ENCODE peak calls at places on chromosome 6, in nine cellular contexts. Z is thyroid gland, P is kidney epithelial cell, X is body of pancreas, U is IMR-90, T is AG10803, L is NT2/D1, A is tibial nerve, S is fibroblast of pulmonary artery. K is an unnamed sample.

GRCh38 chr6:1039746-1040145 is 272.2 kb upstream of the FOXQ1 start:
- DNase-seq in T (no peak), S (no peak), A (no peak), X (no peak), Z (peak), P (no peak), L (no peak), U (no peak), K (no peak)

GRCh38 chr6:27495386-27496135 is 22.7 kb upstream of the ZNF184 start:
- DNase-seq in P (no peak), L (no peak), A (peak), U (peak), S (peak), X (peak), Z (peak), T (peak), K (peak)

GRCh38 chr6:52053038-52053704 is 34.2 kb downstream of the PKHD1 start:
- DNase-seq in T (no peak), L (no peak), P (no peak), X (no peak), S (no peak), A (no peak), U (no peak), Z (no peak), K (no peak)

GRCh38 chr6:422423-423061 is 31.0 kb downstream of the IRF4 start:
- DNase-seq in X (peak), U (peak), Z (peak), A (no peak), T (peak), P (peak), L (no peak), S (peak), K (no peak)

GRCh38 chr6:95364016-95364604 is 213.2 kb upstream of the MANEA start:
- DNase-seq in S (peak), P (peak), A (no peak), L (no peak), X (no peak), T (peak), U (peak), Z (no peak), K (peak)

GRCh38 chr6:88982720-88983119 is 19.3 kb upstream of the RNGTT start:
- DNase-seq in Z (peak), U (peak), S (peak), P (no peak), X (peak), L (no peak), A (peak), T (peak), K (peak)

GRCh38 chr6:56537223-56537770 is 105.4 kb downstream of the DST start:
- DNase-seq in P (no peak), L (no peak), Z (no peak), A (no peak), X (no peak), T (no peak), S (no peak), U (no peak), K (no peak)

GRCh38 chr6:28462401-28462800 is 19.1 kb upstream of the ZSCAN23 start:
- DNase-seq in U (no peak), T (no peak), S (no peak), L (no peak), P (no peak), Z (no peak), A (no peak), X (no peak), K (no peak)

GRCh38 chr6:121770943-121771342 is 335.5 kb downstream of the GJA1 start:
- DNase-seq in T (no peak), S (no peak), L (no peak), U (peak), P (no peak), X (no peak), Z (no peak), A (no peak), K (no peak)

GRCh38 chr6:49541936-49542335 is 8.5 kb upstream of the C6orf141 start:
- DNase-seq in Z (no peak), X (peak), T (no peak), P (no peak), S (peak), A (no peak), L (no peak), U (no peak), K (no peak)

GRCh38 chr6:15430181-15430580 is 184.3 kb downstream of the JARID2 start:
- DNase-seq in X (no peak), L (no peak), S (peak), T (peak), Z (no peak), P (no peak), A (no peak), U (peak), K (no peak)

GRCh38 chr6:157314705-157315321 is 8.5 kb downstream of the TMEM242 start:
- DNase-seq in U (peak), P (no peak), Z (no peak), S (peak), X (peak), L (peak), A (peak), T (peak), K (peak)

GRCh38 chr6:95420792-95421191 is 156.5 kb upstream of the MANEA start:
- DNase-seq in T (no peak), A (no peak), L (no peak), Z (no peak), U (no peak), P (no peak), X (no peak), S (no peak), K (no peak)

GRCh38 chr6:109877028-109877726 is 100.9 kb upstream of the GPR6 start:
- DNase-seq in T (no peak), L (no peak), S (no peak), U (no peak), X (no peak), Z (no peak), A (no peak), P (no peak), K (no peak)

GRCh38 chr6:7073810-7074525 is 33.8 kb upstream of the RREB1 start:
- DNase-seq in U (no peak), X (peak), L (no peak), T (no peak), Z (no peak), P (no peak), S (no peak), A (peak), K (no peak)

GRCh38 chr6:118313762-118314161 is 234.3 kb upstream of the PLN start:
- DNase-seq in Z (no peak), L (no peak), S (no peak), P (no peak), U (no peak), A (no peak), T (no peak), X (no peak), K (no peak)

GRCh38 chr6:109454483-109455160 is 950 bp downstream of the MICAL1 start:
- DNase-seq in T (no peak), P (no peak), U (peak), Z (peak), L (no peak), A (peak), X (peak), S (peak), K (peak)

GRCh38 chr6:158869010-158869603 is 49.9 kb upstream of the EZR start:
- DNase-seq in L (no peak), U (no peak), Z (peak), T (no peak), X (peak), P (no peak), S (no peak), A (no peak), K (peak)

GRCh38 chr6:15065603-15066002 is 180.3 kb upstream of the JARID2 start:
- DNase-seq in Z (no peak), L (no peak), T (no peak), S (no peak), X (no peak), P (no peak), A (no peak), U (peak), K (no peak)

GRCh38 chr6:52503853-52504777 is 72.7 kb downstream of the TRAM2 start:
- DNase-seq in A (peak), Z (peak), T (peak), L (no peak), S (peak), U (peak), X (peak), P (peak), K (no peak)

GRCh38 chr6:64477311-64477850 is 841.8 kb downstream of the PHF3 start:
- DNase-seq in U (no peak), Z (no peak), S (peak), A (no peak), T (peak), P (no peak), X (no peak), L (no peak), K (no peak)

GRCh38 chr6:137921823-137922222 is 54.8 kb downstream of the TNFAIP3 start:
- DNase-seq in S (no peak), L (no peak), A (no peak), T (no peak), P (no peak), X (no peak), Z (no peak), U (no peak), K (peak)

GRCh38 chr6:20534906-20535305 is 649 bp downstream of the CDKAL1 start:
- DNase-seq in L (no peak), Z (no peak), T (no peak), U (no peak), S (no peak), P (no peak), X (no peak), A (no peak), K (no peak)

GRCh38 chr6:92122746-92123145 is 1296.6 kb downstream of the EPHA7 start:
- DNase-seq in L (peak), A (no peak), S (no peak), P (no peak), X (no peak), T (no peak), U (peak), Z (no peak), K (peak)

GRCh38 chr6:164396071-164397047 is 913.0 kb downstream of the C6orf118 start:
- DNase-seq in Z (no peak), A (no peak), U (no peak), X (no peak), L (no peak), P (no peak), S (no peak), T (peak), K (no peak)

GRCh38 chr6:121838842-121839241 is 403.4 kb downstream of the GJA1 start:
- DNase-seq in L (no peak), Z (no peak), X (no peak), P (peak), U (peak), A (no peak), T (no peak), S (peak), K (no peak)

GRCh38 chr6:53910834-53911233 is 116.0 kb downstream of the LRRC1 start:
- DNase-seq in S (peak), A (no peak), X (no peak), T (no peak), L (no peak), Z (no peak), U (no peak), P (no peak), K (no peak)

GRCh38 chr6:94099072-94099471 is 679.7 kb upstream of the EPHA7 start:
- DNase-seq in T (no peak), A (no peak), P (peak), U (no peak), S (no peak), Z (no peak), X (no peak), L (no peak), K (no peak)

GRCh38 chr6:155315516-155315871 is 1.2 kb upstream of the TFB1M start:
- DNase-seq in Z (no peak), X (no peak), T (peak), U (no peak), L (no peak), P (no peak), S (peak), A (no peak), K (no peak)

GRCh38 chr6:63764318-63764916 is 128.8 kb downstream of the PHF3 start:
- DNase-seq in P (no peak), X (no peak), Z (no peak), T (peak), U (peak), S (peak), L (no peak), A (no peak), K (peak)

GRCh38 chr6:20969551-20969950 is 435.3 kb downstream of the CDKAL1 start:
- DNase-seq in X (no peak), P (no peak), S (no peak), A (no peak), U (no peak), T (no peak), Z (no peak), L (no peak), K (no peak)

DNA sequence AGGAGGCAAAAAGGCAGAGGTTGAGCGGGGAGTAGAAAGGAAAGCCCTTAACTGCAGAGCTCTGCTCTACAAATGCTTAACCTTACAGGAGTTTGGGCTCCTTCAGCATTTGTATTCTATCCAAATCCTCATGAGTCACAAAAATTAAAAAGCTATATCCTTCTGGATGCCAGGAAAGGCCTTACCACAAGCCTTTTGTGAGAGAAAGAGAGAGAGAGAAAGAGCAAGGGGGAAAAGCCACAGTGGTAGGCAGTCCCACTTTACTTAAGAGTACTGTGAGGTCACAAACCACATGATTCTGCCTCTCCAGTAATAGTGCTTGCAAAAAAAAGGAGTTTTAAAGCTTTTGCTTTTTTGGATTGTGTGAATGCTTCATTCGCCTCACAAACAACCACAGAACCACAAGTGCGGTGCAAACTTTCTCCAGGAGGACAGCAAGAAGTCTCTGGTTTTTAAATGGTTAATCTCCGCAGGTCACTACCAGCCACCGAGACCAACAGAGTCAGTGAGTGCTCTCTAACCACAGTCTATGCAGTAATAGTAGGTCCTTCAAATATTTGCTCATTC is at the start of gene RUNX2:
- DNase-seq in S (peak), Z (no peak), T (peak), U (peak), X (no peak), A (no peak), L (no peak), P (peak), K (peak)
- H3K4me3 ChIP-seq in S (peak), Z (no peak), T (peak), U (no peak), X (no peak), A (no peak), L (no peak), P (no peak), K (no peak)

GRCh38 chr6:139219746-139220145 is 72.1 kb downstream of the TXLNB start:
- DNase-seq in X (no peak), S (no peak), T (no peak), P (no peak), U (no peak), L (no peak), A (no peak), Z (no peak), K (no peak)

DNA sequence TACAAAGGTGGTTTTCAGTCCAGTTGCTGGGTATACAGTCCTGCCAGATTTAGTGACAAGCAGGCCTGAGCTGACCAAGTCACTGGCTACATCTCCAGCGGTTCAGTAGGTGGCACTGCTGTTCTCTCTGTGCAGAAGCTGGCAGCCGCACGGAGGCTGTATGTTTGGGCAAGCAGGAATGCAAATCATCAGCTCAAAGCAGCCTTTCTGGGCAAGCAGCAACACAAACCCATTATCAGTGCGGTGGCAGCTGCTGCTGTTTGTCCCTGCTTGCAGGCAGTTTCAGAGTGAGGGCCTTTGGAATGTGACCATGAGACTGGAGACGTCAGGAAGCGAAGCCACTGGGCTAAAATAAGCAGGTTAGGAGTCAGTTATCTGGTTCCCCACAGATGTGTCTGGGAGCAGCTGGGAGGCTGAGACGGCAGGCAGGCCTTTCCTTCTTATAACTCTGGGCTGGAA is 72.5 kb downstream of the TXLNB start:
- DNase-seq in A (peak), L (peak), Z (peak), U (peak), P (peak), T (peak), S (peak), X (peak), K (peak)
- H3K4me3 ChIP-seq in A (no peak), L (no peak), Z (no peak), U (no peak), P (no peak), T (no peak), S (no peak), X (no peak), K (no peak)

DNA sequence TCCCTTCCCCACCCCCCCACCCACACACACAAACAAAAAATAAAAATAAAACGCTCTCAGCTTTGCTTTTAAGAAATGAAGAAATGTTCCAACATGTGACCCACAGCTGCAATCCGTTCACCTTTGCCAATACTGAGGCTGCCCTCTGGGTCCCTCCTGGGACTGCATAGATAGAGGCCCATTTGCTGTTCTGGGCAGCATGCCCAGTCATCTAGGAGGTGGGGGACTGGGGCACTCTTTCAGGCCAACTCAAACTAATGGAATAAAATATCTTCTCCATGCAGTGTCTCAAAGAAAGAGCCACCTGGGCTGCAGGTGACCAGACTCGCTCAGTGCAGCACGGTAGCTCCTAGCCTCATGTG is 79.9 kb downstream of the SLC22A3 start:
- DNase-seq in P (no peak), Z (peak), A (peak), U (no peak), X (peak), S (peak), T (peak), L (no peak), K (no peak)
- H3K4me3 ChIP-seq in P (no peak), Z (no peak), A (no peak), U (no peak), X (no peak), S (no peak), T (no peak), L (no peak), K (no peak)

DNA sequence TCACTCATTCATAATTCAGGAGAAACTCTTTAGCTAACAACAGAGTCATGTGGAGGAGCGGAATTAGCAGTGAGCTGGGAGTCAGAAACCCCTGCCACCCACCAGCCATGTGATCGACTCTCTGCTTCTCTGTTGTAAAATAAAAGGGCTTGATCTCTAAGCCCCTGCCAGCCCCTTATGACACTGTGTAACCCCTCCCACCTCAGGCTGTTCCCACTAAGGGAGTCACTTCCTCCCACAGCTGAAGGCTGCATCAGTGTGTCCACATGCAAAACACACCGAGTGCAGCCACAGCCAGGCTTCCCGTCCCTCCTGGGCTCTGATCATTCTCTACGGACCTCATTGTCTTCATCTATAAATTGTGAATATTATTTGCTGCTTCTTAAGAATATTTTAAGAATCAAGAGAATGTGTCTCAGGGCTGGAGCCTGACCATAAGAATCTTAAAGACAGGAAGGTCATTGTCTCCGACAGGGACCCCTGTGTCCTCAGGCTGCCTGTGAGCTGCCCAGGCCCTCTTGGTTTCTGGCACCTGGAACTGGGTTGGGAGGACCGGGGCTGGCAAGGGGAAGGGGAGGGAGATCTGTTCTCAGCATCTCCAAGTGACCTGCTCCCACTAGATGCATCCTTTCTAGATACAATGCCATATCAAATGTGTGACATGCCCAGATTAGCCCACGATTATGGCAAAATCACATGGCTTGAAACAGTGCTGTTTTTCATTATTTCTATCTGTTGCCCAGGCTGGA is 110.7 kb downstream of the SCML4 start:
- DNase-seq in X (no peak), Z (no peak), P (no peak), S (no peak), L (no peak), U (no peak), T (no peak), A (no peak), K (no peak)
- H3K4me3 ChIP-seq in X (no peak), Z (no peak), P (no peak), S (peak), L (no peak), U (peak), T (peak), A (no peak), K (no peak)

GRCh38 chr6:26087284-26088115 is at the start of gene HFE:
- DNase-seq in S (peak), A (peak), P (no peak), X (peak), L (peak), Z (peak), U (peak), T (peak), K (peak)

GRCh38 chr6:26089272-26089671 is 2.0 kb downstream of the HFE start:
- DNase-seq in S (peak), Z (no peak), A (no peak), P (no peak), T (no peak), U (no peak), X (no peak), L (no peak), K (no peak)

GRCh38 chr6:26092443-26092842 is 5.2 kb downstream of the HFE start:
- DNase-seq in L (no peak), U (no peak), S (no peak), P (no peak), T (no peak), A (no peak), X (no peak), Z (no peak), K (no peak)

GRCh38 chr6:26086214-26086613 is 1.0 kb upstream of the HFE start:
- DNase-seq in U (no peak), L (no peak), P (no peak), Z (no peak), S (no peak), X (no peak), T (no peak), A (no peak), K (no peak)

GRCh38 chr6:26088344-26088743 is 1.1 kb downstream of the HFE start:
- DNase-seq in X (no peak), A (peak), P (no peak), S (peak), T (no peak), L (no peak), Z (peak), U (no peak), K (no peak)
- H3K4me3 ChIP-seq in X (no peak), A (peak), P (peak), S (peak), T (peak), L (no peak), Z (no peak), U (peak), K (peak)

GRCh38 chr6:150370112-150370511 is 1.3 kb downstream of the IYD start:
- DNase-seq in X (no peak), P (no peak), U (no peak), S (no peak), Z (no peak), L (no peak), T (no peak), A (no peak), K (no peak)
- H3K4me3 ChIP-seq in X (no peak), P (no peak), U (no peak), S (no peak), Z (peak), L (no peak), T (no peak), A (no peak), K (no peak)

K was measured in GM23338.